ENCODE peak calls at places on chromosomes 3 and 15, in four cellular contexts. One of them, this sample, is unnamed.
A peak's percentile ranks its signal among the peaks of the same experiment; 100 is the strongest.

GRCh38 chr3:119810018-119810435 is 28.1 kb downstream of the NR1I2 start:
- DNase-seq in H54: no peak
- DNase-seq in RKO: no peak
- DNase-seq in M059J: peak; percentile 18
- DNase-seq in this sample: peak; percentile 37

GRCh38 chr3:17810759-17811158 is 68.3 kb upstream of the TBC1D5 start:
- DNase-seq in H54: no peak
- DNase-seq in RKO: peak; percentile 25
- DNase-seq in M059J: peak; percentile 87
- DNase-seq in this sample: peak; percentile 67

GRCh38 chr3:142909282-142909681 is 20.4 kb upstream of the PCOLCE2 start:
- DNase-seq in H54: no peak
- DNase-seq in RKO: no peak
- DNase-seq in M059J: no peak
- DNase-seq in this sample: no peak

GRCh38 chr3:121969631-121970030 is 52.4 kb downstream of the ILDR1 start:
- DNase-seq in H54: no peak
- DNase-seq in RKO: no peak
- DNase-seq in M059J: peak; percentile 65
- DNase-seq in this sample: no peak

GRCh38 chr15:31225356-31225955 is 101.2 kb upstream of the KLF13 start:
- DNase-seq in H54: no peak
- DNase-seq in RKO: no peak
- DNase-seq in M059J: no peak
- DNase-seq in this sample: no peak

GRCh38 chr15:98900382-98900781 is 107.2 kb downstream of the PGPEP1L start:
- DNase-seq in H54: no peak
- DNase-seq in RKO: no peak
- DNase-seq in M059J: peak; percentile 39
- DNase-seq in this sample: peak; percentile 64

GRCh38 chr15:44033894-44034293 is 161.2 kb downstream of the FRMD5 start:
- DNase-seq in H54: peak; percentile 17
- DNase-seq in RKO: peak; percentile 34
- DNase-seq in M059J: peak; percentile 88
- DNase-seq in this sample: peak; percentile 70

GRCh38 chr3:4688411-4688810 is 195.3 kb downstream of the ITPR1 start:
- DNase-seq in H54: no peak
- DNase-seq in RKO: no peak
- DNase-seq in M059J: no peak
- DNase-seq in this sample: no peak

GRCh38 chr3:197811343-197811742 is 20.3 kb downstream of the LRCH3 start:
- DNase-seq in H54: no peak
- DNase-seq in RKO: no peak
- DNase-seq in M059J: peak; percentile 21
- DNase-seq in this sample: peak; percentile 97

GRCh38 chr3:63343674-63344073 is 65.6 kb downstream of the SYNPR start:
- DNase-seq in H54: peak; percentile 12
- DNase-seq in RKO: peak; percentile 88
- DNase-seq in M059J: peak; percentile 84
- DNase-seq in this sample: peak; percentile 96

GRCh38 chr3:58173670-58174472 is 36.9 kb downstream of the DNASE1L3 start:
- DNase-seq in H54: no peak
- DNase-seq in RKO: peak; percentile 28
- DNase-seq in M059J: peak; percentile 43
- DNase-seq in this sample: peak; percentile 28

GRCh38 chr15:41975679-41976078 is 3.3 kb upstream of the EHD4 start:
- DNase-seq in H54: no peak
- DNase-seq in RKO: no peak
- DNase-seq in M059J: no peak
- DNase-seq in this sample: no peak

GRCh38 chr15:70017796-70018195 is 79.9 kb downstream of the TLE3 start:
- DNase-seq in H54: no peak
- DNase-seq in RKO: no peak
- DNase-seq in M059J: no peak
- DNase-seq in this sample: no peak

GRCh38 chr15:98812711-98813441 is 164.5 kb downstream of the IGF1R start:
- DNase-seq in H54: no peak
- DNase-seq in RKO: no peak
- DNase-seq in M059J: no peak
- DNase-seq in this sample: no peak

GRCh38 chr3:104575631-104576030 is 791.1 kb upstream of the ALCAM start:
- DNase-seq in H54: no peak
- DNase-seq in RKO: no peak
- DNase-seq in M059J: no peak
- DNase-seq in this sample: no peak

GRCh38 chr3:165759041-165759440 is 78.2 kb downstream of the BCHE start:
- DNase-seq in H54: no peak
- DNase-seq in RKO: no peak
- DNase-seq in M059J: no peak
- DNase-seq in this sample: no peak

GRCh38 chr15:78077053-78077859 is at the start of gene TBC1D2B:
- DNase-seq in H54: no peak
- DNase-seq in RKO: peak; percentile 49
- DNase-seq in M059J: peak; percentile 52
- DNase-seq in this sample: peak; percentile 59

GRCh38 chr3:64257096-64257755 is 32.0 kb upstream of the PRICKLE2 start:
- DNase-seq in H54: no peak
- DNase-seq in RKO: no peak
- DNase-seq in M059J: no peak
- DNase-seq in this sample: no peak

GRCh38 chr15:29704950-29705597 is 117.2 kb downstream of the TJP1 start:
- DNase-seq in H54: no peak
- DNase-seq in RKO: no peak
- DNase-seq in M059J: no peak
- DNase-seq in this sample: no peak

GRCh38 chr15:89971592-89971997 is 29.5 kb upstream of the ZNF710 start:
- DNase-seq in H54: peak; percentile 62
- DNase-seq in RKO: peak; percentile 54
- DNase-seq in M059J: peak; percentile 62
- DNase-seq in this sample: peak; percentile 55

GRCh38 chr3:195095704-195096036 is 175.3 kb downstream of the XXYLT1 start:
- DNase-seq in H54: no peak
- DNase-seq in RKO: no peak
- DNase-seq in M059J: peak; percentile 26
- DNase-seq in this sample: no peak

GRCh38 chr15:92809880-92810361 is 90.2 kb upstream of the CHD2 start:
- DNase-seq in H54: no peak
- DNase-seq in RKO: peak; percentile 47
- DNase-seq in M059J: peak; percentile 72
- DNase-seq in this sample: peak; percentile 56

GRCh38 chr15:65942436-65942835 is 73.1 kb downstream of the RAB11A start:
- DNase-seq in H54: no peak
- DNase-seq in RKO: no peak
- DNase-seq in M059J: peak; percentile 42
- DNase-seq in this sample: no peak

GRCh38 chr3:12890610-12891390 is 49.4 kb upstream of the RPL32 start:
- DNase-seq in H54: no peak
- DNase-seq in RKO: no peak
- DNase-seq in M059J: no peak
- DNase-seq in this sample: no peak

GRCh38 chr15:90002428-90002844 is 1.3 kb downstream of the ZNF710 start:
- DNase-seq in H54: no peak
- DNase-seq in RKO: peak; percentile 77
- DNase-seq in M059J: peak; percentile 22
- DNase-seq in this sample: peak; percentile 47

GRCh38 chr3:73070675-73071575 is 9.5 kb downstream of the EBLN2 start:
- DNase-seq in H54: no peak
- DNase-seq in RKO: no peak
- DNase-seq in M059J: peak; percentile 1
- DNase-seq in this sample: peak; percentile 46

GRCh38 chr3:99577160-99577559 is 61.2 kb upstream of the COL8A1 start:
- DNase-seq in H54: no peak
- DNase-seq in RKO: no peak
- DNase-seq in M059J: no peak
- DNase-seq in this sample: peak; percentile 66

GRCh38 chr3:157170861-157171260 is 10.9 kb upstream of the CCNL1 start:
- DNase-seq in H54: no peak
- DNase-seq in RKO: no peak
- DNase-seq in M059J: no peak
- DNase-seq in this sample: no peak

GRCh38 chr15:98904466-98905048 is 103.0 kb downstream of the PGPEP1L start:
- DNase-seq in H54: no peak
- DNase-seq in RKO: peak; percentile 33
- DNase-seq in M059J: peak; percentile 67
- DNase-seq in this sample: peak; percentile 68

GRCh38 chr3:70256566-70256965 is 55.9 kb downstream of the MDFIC2 start:
- DNase-seq in H54: no peak
- DNase-seq in RKO: no peak
- DNase-seq in M059J: no peak
- DNase-seq in this sample: no peak

GRCh38 chr15:40847225-40847961 is 3.5 kb downstream of the SPINT1 start:
- DNase-seq in H54: peak; percentile 87
- DNase-seq in RKO: peak; percentile 30
- DNase-seq in M059J: peak; percentile 55
- DNase-seq in this sample: peak; percentile 58

GRCh38 chr15:46467041-46467440 is 832.2 kb downstream of the SQOR start:
- DNase-seq in H54: no peak
- DNase-seq in RKO: no peak
- DNase-seq in M059J: no peak
- DNase-seq in this sample: no peak

GRCh38 chr3:24069045-24069444 is 124.0 kb downstream of the NR1D2 start:
- DNase-seq in H54: no peak
- DNase-seq in RKO: no peak
- DNase-seq in M059J: no peak
- DNase-seq in this sample: peak; percentile 5

GRCh38 chr3:87696276-87697013 is 362.4 kb downstream of the CGGBP1 start:
- DNase-seq in H54: no peak
- DNase-seq in RKO: no peak
- DNase-seq in M059J: no peak
- DNase-seq in this sample: no peak

GRCh38 chr3:32313723-32314473 is 75.4 kb downstream of the CMTM8 start:
- DNase-seq in H54: peak; percentile 44
- DNase-seq in RKO: peak; percentile 55
- DNase-seq in M059J: peak; percentile 50
- DNase-seq in this sample: peak; percentile 48

GRCh38 chr3:19937459-19938362 is 3.7 kb upstream of the EFHB start:
- DNase-seq in H54: peak; percentile 27
- DNase-seq in RKO: no peak
- DNase-seq in M059J: peak; percentile 71
- DNase-seq in this sample: peak; percentile 17